ENCODE peak calls at places on chromosomes 11 and 22, in five cellular contexts. One of them, this sample, is unnamed.
A peak's percentile ranks its signal among the peaks of the same experiment; 100 is the strongest.

GRCh38 chr11:30453705-30454104 is 130.8 kb downstream of the ARL14EP start:
- DNase-seq in HepG2: no peak
- DNase-seq in GM12878: no peak
- DNase-seq in WTC11: peak; percentile 18
- DNase-seq in K562: no peak
- DNase-seq in this sample: no peak

GRCh38 chr11:117735350-117735977 is 61.6 kb downstream of the DSCAML1 start:
- DNase-seq in HepG2: no peak
- DNase-seq in GM12878: no peak
- DNase-seq in WTC11: no peak
- DNase-seq in K562: no peak
- DNase-seq in this sample: no peak

GRCh38 chr22:49207008-49207775 is 620.5 kb downstream of the BRD1 start:
- DNase-seq in HepG2: no peak
- DNase-seq in GM12878: no peak
- DNase-seq in WTC11: peak; percentile 3
- DNase-seq in K562: no peak
- DNase-seq in this sample: no peak

GRCh38 chr11:1761857-1762536 is 1.7 kb downstream of the CTSD start:
- DNase-seq in HepG2: no peak
- DNase-seq in GM12878: no peak
- DNase-seq in WTC11: no peak
- DNase-seq in K562: no peak
- DNase-seq in this sample: no peak

GRCh38 chr11:130773436-130773835 is 142.8 kb downstream of the SNX19 start:
- DNase-seq in HepG2: no peak
- DNase-seq in GM12878: no peak
- DNase-seq in WTC11: no peak
- DNase-seq in K562: no peak
- DNase-seq in this sample: no peak

GRCh38 chr11:98564881-98565280 is 455.9 kb upstream of the CNTN5 start:
- DNase-seq in HepG2: no peak
- DNase-seq in GM12878: no peak
- DNase-seq in WTC11: no peak
- DNase-seq in K562: no peak
- DNase-seq in this sample: no peak

GRCh38 chr11:75627879-75628668 is 40.8 kb downstream of the MAP6 start:
- DNase-seq in HepG2: no peak
- DNase-seq in GM12878: no peak
- DNase-seq in WTC11: no peak
- DNase-seq in K562: no peak
- DNase-seq in this sample: no peak

GRCh38 chr11:78419327-78419726 is 1.7 kb upstream of the GAB2 start:
- DNase-seq in HepG2: no peak
- DNase-seq in GM12878: no peak
- DNase-seq in WTC11: no peak
- DNase-seq in K562: no peak
- DNase-seq in this sample: peak; percentile 24

GRCh38 chr22:25368271-25368670 is 148.8 kb downstream of the CRYBB2 start:
- DNase-seq in HepG2: no peak
- DNase-seq in GM12878: no peak
- DNase-seq in WTC11: no peak
- DNase-seq in K562: no peak
- DNase-seq in this sample: no peak

GRCh38 chr11:116073854-116074837 is 569.9 kb upstream of the CADM1 start:
- DNase-seq in HepG2: no peak
- DNase-seq in GM12878: peak; percentile 82
- DNase-seq in WTC11: no peak
- DNase-seq in K562: no peak
- DNase-seq in this sample: no peak

GRCh38 chr11:123682976-123683375 is 28.6 kb upstream of the SCN3B start:
- DNase-seq in HepG2: no peak
- DNase-seq in GM12878: no peak
- DNase-seq in WTC11: no peak
- DNase-seq in K562: no peak
- DNase-seq in this sample: no peak

GRCh38 chr11:93329936-93330445 is 551 bp upstream of the DEUP1 start:
- DNase-seq in HepG2: no peak
- DNase-seq in GM12878: no peak
- DNase-seq in WTC11: peak; percentile 36
- DNase-seq in K562: peak; percentile 18
- DNase-seq in this sample: no peak
- TF ChIP-seq ESRRA in HepG2: no peak
- TF ChIP-seq ESRRA in GM12878: no peak
- TF ChIP-seq ESRRA in WTC11: no peak
- TF ChIP-seq ESRRA in K562: no peak
- TF ChIP-seq ESRRA in this sample: no peak

GRCh38 chr11:91979775-91980174 is 244.8 kb upstream of the FAT3 start:
- DNase-seq in HepG2: no peak
- DNase-seq in GM12878: no peak
- DNase-seq in WTC11: no peak
- DNase-seq in K562: no peak
- DNase-seq in this sample: no peak

GRCh38 chr11:91981995-91982394 is 242.6 kb upstream of the FAT3 start:
- DNase-seq in HepG2: no peak
- DNase-seq in GM12878: no peak
- DNase-seq in WTC11: no peak
- DNase-seq in K562: no peak
- DNase-seq in this sample: peak; percentile 80

GRCh38 chr11:91984033-91984568 is 240.5 kb upstream of the FAT3 start:
- DNase-seq in HepG2: no peak
- DNase-seq in GM12878: no peak
- DNase-seq in WTC11: no peak
- DNase-seq in K562: no peak
- DNase-seq in this sample: no peak

GRCh38 chr11:91972665-91973266 is 251.9 kb upstream of the FAT3 start:
- DNase-seq in HepG2: no peak
- DNase-seq in GM12878: no peak
- DNase-seq in WTC11: no peak
- DNase-seq in K562: no peak
- DNase-seq in this sample: no peak

DNA sequence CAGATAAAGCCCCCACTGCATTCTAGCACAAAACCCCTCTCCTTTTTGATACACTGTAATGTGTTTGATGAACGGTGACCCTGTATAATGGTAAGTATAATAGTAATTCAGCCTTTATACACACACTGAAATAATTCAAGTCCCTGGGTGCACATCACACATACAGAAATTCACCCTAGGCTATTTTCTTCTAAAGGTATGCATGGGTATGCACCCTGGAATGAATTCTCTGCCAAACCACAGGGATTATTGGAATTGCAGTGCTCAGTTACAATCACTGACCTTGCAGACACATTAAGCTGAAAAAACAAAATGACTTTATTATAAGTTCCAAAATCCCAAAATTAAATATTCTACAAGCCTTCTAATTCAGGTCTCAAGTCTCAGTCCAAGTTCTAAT is 245.9 kb upstream of the FAT3 start:
- DNase-seq in HepG2: no peak
- DNase-seq in GM12878: no peak
- DNase-seq in WTC11: no peak
- DNase-seq in K562: no peak
- DNase-seq in this sample: no peak
- TF ChIP-seq ESRRA in HepG2: no peak
- TF ChIP-seq ESRRA in GM12878: no peak
- TF ChIP-seq ESRRA in WTC11: no peak
- TF ChIP-seq ESRRA in K562: no peak
- TF ChIP-seq ESRRA in this sample: no peak

GRCh38 chr22:43088979-43089717 is at the start of gene TTLL1:
- DNase-seq in HepG2: peak; percentile 82
- DNase-seq in GM12878: peak; percentile 27
- DNase-seq in WTC11: peak; percentile 93
- DNase-seq in K562: peak; percentile 90
- DNase-seq in this sample: peak; percentile 84
- TF ChIP-seq ESRRA in HepG2: peak; percentile 55
- TF ChIP-seq ESRRA in GM12878: no peak
- TF ChIP-seq ESRRA in WTC11: peak; percentile 68
- TF ChIP-seq ESRRA in K562: no peak
- TF ChIP-seq ESRRA in this sample: no peak

DNA sequence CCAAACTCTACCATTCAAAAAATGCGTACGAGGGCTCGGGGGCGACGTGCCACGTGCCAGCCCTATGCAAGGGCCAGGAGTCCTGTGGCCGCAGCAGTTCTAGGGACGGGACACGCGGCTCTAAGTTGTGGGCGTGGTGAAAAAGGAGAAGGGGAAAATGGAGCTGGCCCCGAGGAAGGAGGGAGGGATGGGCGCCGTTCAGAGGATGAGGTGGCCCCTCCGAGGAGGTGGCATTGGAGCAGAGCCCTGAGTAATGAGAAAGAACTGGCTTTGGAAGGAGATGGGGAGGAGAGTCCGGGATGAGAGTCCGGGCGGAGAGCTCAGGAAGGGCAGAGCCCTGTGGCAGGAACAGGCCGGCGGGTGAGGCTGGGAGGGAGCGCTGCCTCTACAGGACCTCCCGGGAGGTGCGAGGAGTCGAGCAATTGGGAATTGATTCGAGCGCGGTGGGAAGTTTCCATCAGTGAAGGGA is 21.0 kb downstream of the OTUB1 start:
- DNase-seq in HepG2: no peak
- DNase-seq in GM12878: no peak
- DNase-seq in WTC11: peak; percentile 49
- DNase-seq in K562: peak; percentile 40
- DNase-seq in this sample: peak; percentile 61
- TF ChIP-seq ESRRA in HepG2: no peak
- TF ChIP-seq ESRRA in GM12878: no peak
- TF ChIP-seq ESRRA in WTC11: no peak
- TF ChIP-seq ESRRA in K562: no peak
- TF ChIP-seq ESRRA in this sample: no peak

GRCh38 chr22:18998998-18999397 is 62.9 kb upstream of the PRODH start:
- DNase-seq in HepG2: no peak
- DNase-seq in GM12878: no peak
- DNase-seq in WTC11: peak; percentile 87
- DNase-seq in K562: peak; percentile 94
- DNase-seq in this sample: no peak
- TF ChIP-seq ESRRA in HepG2: no peak
- TF ChIP-seq ESRRA in GM12878: no peak
- TF ChIP-seq ESRRA in WTC11: no peak
- TF ChIP-seq ESRRA in K562: no peak
- TF ChIP-seq ESRRA in this sample: no peak

DNA sequence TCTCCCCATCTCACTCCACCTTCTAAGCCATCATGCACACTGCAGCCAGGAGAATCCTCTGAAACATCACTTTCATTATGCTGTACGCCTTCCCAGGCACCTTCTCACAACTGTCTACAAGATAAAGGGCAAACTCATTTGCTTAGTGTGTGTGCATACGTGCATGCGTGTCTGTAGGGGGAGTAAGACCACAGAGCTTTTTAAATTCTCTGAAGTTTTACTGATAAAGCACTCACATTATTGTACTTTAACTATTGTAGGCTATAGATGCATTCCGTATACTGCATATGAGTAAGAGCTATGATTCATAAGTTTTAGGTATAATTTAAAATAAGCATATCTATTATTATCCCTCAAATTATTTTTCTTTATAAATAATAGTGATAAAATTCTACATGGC is 15.3 kb upstream of the ANKK1 start:
- DNase-seq in HepG2: no peak
- DNase-seq in GM12878: no peak
- DNase-seq in WTC11: no peak
- DNase-seq in K562: no peak
- DNase-seq in this sample: no peak
- TF ChIP-seq ESRRA in HepG2: no peak
- TF ChIP-seq ESRRA in GM12878: no peak
- TF ChIP-seq ESRRA in WTC11: no peak
- TF ChIP-seq ESRRA in K562: no peak
- TF ChIP-seq ESRRA in this sample: no peak

DNA sequence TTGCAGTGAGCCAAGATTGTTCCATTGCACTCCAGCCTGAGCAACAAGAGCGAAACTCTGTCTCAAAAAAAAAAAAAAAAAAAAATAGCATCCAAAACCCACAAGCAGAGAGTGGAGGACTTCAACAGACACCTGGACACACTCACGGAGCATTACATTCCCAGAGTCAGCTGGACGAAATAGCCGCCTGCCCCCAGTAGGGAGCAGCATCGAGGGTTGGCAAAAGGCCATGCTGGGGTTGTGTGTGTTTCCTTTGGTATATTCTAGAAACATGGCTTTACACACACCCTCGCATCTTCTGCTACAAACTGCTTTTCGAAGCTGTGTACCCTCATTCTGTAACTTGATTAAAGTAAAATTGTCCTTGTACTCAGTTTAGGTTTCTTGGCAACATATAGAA is 5.3 kb downstream of the ADA2 start:
- DNase-seq in HepG2: peak; percentile 21
- DNase-seq in GM12878: no peak
- DNase-seq in WTC11: peak; percentile 72
- DNase-seq in K562: peak; percentile 59
- DNase-seq in this sample: no peak
- TF ChIP-seq ESRRA in HepG2: no peak
- TF ChIP-seq ESRRA in GM12878: no peak
- TF ChIP-seq ESRRA in WTC11: no peak
- TF ChIP-seq ESRRA in K562: no peak
- TF ChIP-seq ESRRA in this sample: no peak

GRCh38 chr22:20464096-20464614 is 26.5 kb upstream of the SCARF2 start:
- DNase-seq in HepG2: no peak
- DNase-seq in GM12878: no peak
- DNase-seq in WTC11: no peak
- DNase-seq in K562: no peak
- DNase-seq in this sample: no peak
- TF ChIP-seq ESRRA in HepG2: no peak
- TF ChIP-seq ESRRA in GM12878: no peak
- TF ChIP-seq ESRRA in WTC11: no peak
- TF ChIP-seq ESRRA in K562: no peak
- TF ChIP-seq ESRRA in this sample: no peak

GRCh38 chr22:46849951-46850350 is 87.5 kb downstream of the TBC1D22A start:
- DNase-seq in HepG2: no peak
- DNase-seq in GM12878: no peak
- DNase-seq in WTC11: no peak
- DNase-seq in K562: no peak
- DNase-seq in this sample: no peak
- TF ChIP-seq ESRRA in HepG2: no peak
- TF ChIP-seq ESRRA in GM12878: no peak
- TF ChIP-seq ESRRA in WTC11: no peak
- TF ChIP-seq ESRRA in K562: no peak
- TF ChIP-seq ESRRA in this sample: no peak

GRCh38 chr11:35109827-35110226 is 29.1 kb upstream of the CD44 start:
- DNase-seq in HepG2: no peak
- DNase-seq in GM12878: no peak
- DNase-seq in WTC11: no peak
- DNase-seq in K562: no peak
- DNase-seq in this sample: no peak

GRCh38 chr11:35112846-35113105 is 26.2 kb upstream of the CD44 start:
- DNase-seq in HepG2: no peak
- DNase-seq in GM12878: no peak
- DNase-seq in WTC11: no peak
- DNase-seq in K562: no peak
- DNase-seq in this sample: no peak

GRCh38 chr11:35107866-35108265 is 31.1 kb upstream of the CD44 start:
- DNase-seq in HepG2: no peak
- DNase-seq in GM12878: no peak
- DNase-seq in WTC11: no peak
- DNase-seq in K562: no peak
- DNase-seq in this sample: no peak

GRCh38 chr11:35112056-35112845 is 26.7 kb upstream of the CD44 start:
- DNase-seq in HepG2: no peak
- DNase-seq in GM12878: no peak
- DNase-seq in WTC11: no peak
- DNase-seq in K562: no peak
- DNase-seq in this sample: no peak

GRCh38 chr11:35111171-35112055 is 27.6 kb upstream of the CD44 start:
- DNase-seq in HepG2: no peak
- DNase-seq in GM12878: no peak
- DNase-seq in WTC11: no peak
- DNase-seq in K562: peak; percentile 20
- DNase-seq in this sample: peak; percentile 24
- TF ChIP-seq ESRRA in HepG2: no peak
- TF ChIP-seq ESRRA in GM12878: no peak
- TF ChIP-seq ESRRA in WTC11: no peak
- TF ChIP-seq ESRRA in K562: no peak
- TF ChIP-seq ESRRA in this sample: no peak